ENCODE peak calls at places on chromosomes 6 and 20, in five cellular contexts. One of them, this sample, is unnamed.

GRCh38 chr6:27582928-27583725 is 110.2 kb upstream of the ZNF184 start:
- DNase-seq in Peyer's patch: no peak
- DNase-seq in non-pigmented ciliary epithelial cell: no peak
- DNase-seq in DMS79 treated with DMSO at 0.1 percent for 48 hours: no peak
- DNase-seq in amniotic stem cell: no peak
- DNase-seq in this sample: peak; percentile 38

GRCh38 chr20:31813611-31814010 is 5.5 kb upstream of the MYLK2 start:
- DNase-seq in Peyer's patch: no peak
- DNase-seq in non-pigmented ciliary epithelial cell: no peak
- DNase-seq in DMS79 treated with DMSO at 0.1 percent for 48 hours: peak; percentile 11
- DNase-seq in amniotic stem cell: no peak
- DNase-seq in this sample: no peak

GRCh38 chr20:50921055-50921454 is 10.2 kb downstream of the ADNP start:
- DNase-seq in Peyer's patch: no peak
- DNase-seq in non-pigmented ciliary epithelial cell: no peak
- DNase-seq in DMS79 treated with DMSO at 0.1 percent for 48 hours: no peak
- DNase-seq in amniotic stem cell: no peak
- DNase-seq in this sample: no peak

GRCh38 chr6:38100380-38100779 is 280.9 kb downstream of the ZFAND3 start:
- DNase-seq in Peyer's patch: no peak
- DNase-seq in non-pigmented ciliary epithelial cell: no peak
- DNase-seq in DMS79 treated with DMSO at 0.1 percent for 48 hours: no peak
- DNase-seq in amniotic stem cell: no peak
- DNase-seq in this sample: no peak

GRCh38 chr6:46062312-46062711 is 46.7 kb upstream of the CLIC5 start:
- DNase-seq in Peyer's patch: peak; percentile 73
- DNase-seq in non-pigmented ciliary epithelial cell: no peak
- DNase-seq in DMS79 treated with DMSO at 0.1 percent for 48 hours: no peak
- DNase-seq in amniotic stem cell: no peak
- DNase-seq in this sample: no peak

GRCh38 chr6:109460161-109460830 is 4.7 kb upstream of the MICAL1 start:
- DNase-seq in Peyer's patch: no peak
- DNase-seq in non-pigmented ciliary epithelial cell: no peak
- DNase-seq in DMS79 treated with DMSO at 0.1 percent for 48 hours: peak; percentile 61
- DNase-seq in amniotic stem cell: no peak
- DNase-seq in this sample: no peak

GRCh38 chr6:107679457-107679856 is 144.7 kb downstream of the SCML4 start:
- DNase-seq in Peyer's patch: no peak
- DNase-seq in non-pigmented ciliary epithelial cell: no peak
- DNase-seq in DMS79 treated with DMSO at 0.1 percent for 48 hours: no peak
- DNase-seq in amniotic stem cell: no peak
- DNase-seq in this sample: no peak

GRCh38 chr6:16591681-16592549 is 169.3 kb downstream of the ATXN1 start:
- DNase-seq in Peyer's patch: no peak
- DNase-seq in non-pigmented ciliary epithelial cell: no peak
- DNase-seq in DMS79 treated with DMSO at 0.1 percent for 48 hours: no peak
- DNase-seq in amniotic stem cell: no peak
- DNase-seq in this sample: no peak

GRCh38 chr6:69584913-69585729 is 211.7 kb downstream of the LMBRD1 start:
- DNase-seq in Peyer's patch: no peak
- DNase-seq in non-pigmented ciliary epithelial cell: no peak
- DNase-seq in DMS79 treated with DMSO at 0.1 percent for 48 hours: no peak
- DNase-seq in amniotic stem cell: no peak
- DNase-seq in this sample: peak; percentile 5

GRCh38 chr6:143885116-143885515 is 20.8 kb downstream of the ZC2HC1B start:
- DNase-seq in Peyer's patch: no peak
- DNase-seq in non-pigmented ciliary epithelial cell: no peak
- DNase-seq in DMS79 treated with DMSO at 0.1 percent for 48 hours: no peak
- DNase-seq in amniotic stem cell: no peak
- DNase-seq in this sample: no peak

GRCh38 chr6:124446966-124447365 is 515.3 kb upstream of the RNF217 start:
- DNase-seq in Peyer's patch: no peak
- DNase-seq in non-pigmented ciliary epithelial cell: no peak
- DNase-seq in DMS79 treated with DMSO at 0.1 percent for 48 hours: no peak
- DNase-seq in amniotic stem cell: no peak
- DNase-seq in this sample: no peak

GRCh38 chr20:4099905-4100675 is 84.7 kb upstream of the RNF24 start:
- DNase-seq in Peyer's patch: no peak
- DNase-seq in non-pigmented ciliary epithelial cell: no peak
- DNase-seq in DMS79 treated with DMSO at 0.1 percent for 48 hours: no peak
- DNase-seq in amniotic stem cell: no peak
- DNase-seq in this sample: no peak

GRCh38 chr6:47483853-47484546 is 6.4 kb downstream of the CD2AP start:
- DNase-seq in Peyer's patch: no peak
- DNase-seq in non-pigmented ciliary epithelial cell: no peak
- DNase-seq in DMS79 treated with DMSO at 0.1 percent for 48 hours: peak; percentile 34
- DNase-seq in amniotic stem cell: no peak
- DNase-seq in this sample: no peak

GRCh38 chr6:29112135-29112534 is 4.3 kb downstream of the OR2J3 start:
- DNase-seq in Peyer's patch: no peak
- DNase-seq in non-pigmented ciliary epithelial cell: no peak
- DNase-seq in DMS79 treated with DMSO at 0.1 percent for 48 hours: no peak
- DNase-seq in amniotic stem cell: no peak
- DNase-seq in this sample: no peak

GRCh38 chr20:57829336-57829735 is 119.5 kb upstream of the PMEPA1 start:
- DNase-seq in Peyer's patch: no peak
- DNase-seq in non-pigmented ciliary epithelial cell: no peak
- DNase-seq in DMS79 treated with DMSO at 0.1 percent for 48 hours: no peak
- DNase-seq in amniotic stem cell: no peak
- DNase-seq in this sample: no peak

GRCh38 chr6:29746050-29746449 is 22.8 kb downstream of the HLA-F start:
- DNase-seq in Peyer's patch: no peak
- DNase-seq in non-pigmented ciliary epithelial cell: no peak
- DNase-seq in DMS79 treated with DMSO at 0.1 percent for 48 hours: no peak
- DNase-seq in amniotic stem cell: no peak
- DNase-seq in this sample: no peak

GRCh38 chr6:141259832-141260231 is 872.9 kb upstream of the GJE1 start:
- DNase-seq in Peyer's patch: no peak
- DNase-seq in non-pigmented ciliary epithelial cell: no peak
- DNase-seq in DMS79 treated with DMSO at 0.1 percent for 48 hours: no peak
- DNase-seq in amniotic stem cell: no peak
- DNase-seq in this sample: no peak

GRCh38 chr20:63536241-63536977 is 767 bp downstream of the PTK6 start:
- DNase-seq in Peyer's patch: peak; percentile 61
- DNase-seq in non-pigmented ciliary epithelial cell: no peak
- DNase-seq in DMS79 treated with DMSO at 0.1 percent for 48 hours: no peak
- DNase-seq in amniotic stem cell: no peak
- DNase-seq in this sample: no peak

GRCh38 chr6:147077251-147077650 is 127.0 kb upstream of the STXBP5 start:
- DNase-seq in Peyer's patch: no peak
- DNase-seq in non-pigmented ciliary epithelial cell: no peak
- DNase-seq in DMS79 treated with DMSO at 0.1 percent for 48 hours: peak; percentile 1
- DNase-seq in amniotic stem cell: no peak
- DNase-seq in this sample: no peak

GRCh38 chr20:44279228-44279627 is 31.8 kb downstream of the FITM2 start:
- DNase-seq in Peyer's patch: no peak
- DNase-seq in non-pigmented ciliary epithelial cell: peak; percentile 1
- DNase-seq in DMS79 treated with DMSO at 0.1 percent for 48 hours: no peak
- DNase-seq in amniotic stem cell: no peak
- DNase-seq in this sample: no peak

GRCh38 chr20:38874460-38875169 is 51.6 kb upstream of the FAM83D start:
- DNase-seq in Peyer's patch: no peak
- DNase-seq in non-pigmented ciliary epithelial cell: no peak
- DNase-seq in DMS79 treated with DMSO at 0.1 percent for 48 hours: no peak
- DNase-seq in amniotic stem cell: no peak
- DNase-seq in this sample: no peak

GRCh38 chr20:19001177-19001576 is 187.6 kb downstream of the SCP2D1 start:
- DNase-seq in Peyer's patch: no peak
- DNase-seq in non-pigmented ciliary epithelial cell: no peak
- DNase-seq in DMS79 treated with DMSO at 0.1 percent for 48 hours: no peak
- DNase-seq in amniotic stem cell: no peak
- DNase-seq in this sample: no peak